ENCODE peak calls at places on chromosomes 5 and 9, in nine cellular contexts. One of them, this sample, is unnamed.

GRCh38 chr5:163563880-163564279 is 58.5 kb downstream of the MAT2B start:
- DNase-seq in mammary epithelial cell: no peak
- DNase-seq in transverse colon: no peak
- DNase-seq in T47D: no peak
- DNase-seq in PC-3: no peak
- DNase-seq in AG04450: no peak
- DNase-seq in memory B cell: no peak
- DNase-seq in RCC 7860: no peak
- DNase-seq in left lung: no peak
- DNase-seq in this sample: no peak

GRCh38 chr9:14271078-14271673 is 42.8 kb downstream of the NFIB start:
- DNase-seq in AG04450: peak
- DNase-seq in memory B cell: no peak
- DNase-seq in mammary epithelial cell: peak
- DNase-seq in T47D: no peak
- DNase-seq in RCC 7860: no peak
- DNase-seq in transverse colon: peak
- DNase-seq in left lung: no peak
- DNase-seq in PC-3: peak
- DNase-seq in this sample: no peak

GRCh38 chr5:1273745-1274144 is 21.1 kb downstream of the TERT start:
- DNase-seq in left lung: no peak
- DNase-seq in PC-3: no peak
- DNase-seq in mammary epithelial cell: no peak
- DNase-seq in AG04450: no peak
- DNase-seq in memory B cell: no peak
- DNase-seq in transverse colon: no peak
- DNase-seq in T47D: no peak
- DNase-seq in RCC 7860: no peak
- DNase-seq in this sample: no peak

GRCh38 chr9:14301582-14301981 is 12.4 kb downstream of the NFIB start:
- DNase-seq in mammary epithelial cell: no peak
- DNase-seq in AG04450: no peak
- DNase-seq in RCC 7860: no peak
- DNase-seq in transverse colon: no peak
- DNase-seq in left lung: no peak
- DNase-seq in memory B cell: no peak
- DNase-seq in T47D: no peak
- DNase-seq in PC-3: no peak
- DNase-seq in this sample: no peak

GRCh38 chr5:50889790-50890189 is 223.4 kb downstream of the PARP8 start:
- DNase-seq in PC-3: no peak
- DNase-seq in mammary epithelial cell: peak
- DNase-seq in AG04450: no peak
- DNase-seq in RCC 7860: no peak
- DNase-seq in T47D: no peak
- DNase-seq in left lung: no peak
- DNase-seq in transverse colon: no peak
- DNase-seq in memory B cell: no peak
- DNase-seq in this sample: no peak

GRCh38 chr9:18297532-18297872 is 176.5 kb upstream of the ADAMTSL1 start:
- DNase-seq in transverse colon: no peak
- DNase-seq in T47D: no peak
- DNase-seq in mammary epithelial cell: no peak
- DNase-seq in PC-3: peak
- DNase-seq in AG04450: no peak
- DNase-seq in memory B cell: no peak
- DNase-seq in left lung: no peak
- DNase-seq in RCC 7860: no peak
- DNase-seq in this sample: no peak

GRCh38 chr5:83281658-83282057 is 189.9 kb upstream of the VCAN start:
- DNase-seq in left lung: no peak
- DNase-seq in mammary epithelial cell: peak
- DNase-seq in T47D: no peak
- DNase-seq in AG04450: no peak
- DNase-seq in RCC 7860: peak
- DNase-seq in transverse colon: no peak
- DNase-seq in PC-3: peak
- DNase-seq in memory B cell: no peak
- DNase-seq in this sample: no peak

GRCh38 chr5:141734501-141735231 is 52.6 kb upstream of the ARAP3 start:
- DNase-seq in T47D: peak
- DNase-seq in PC-3: peak
- DNase-seq in transverse colon: peak
- DNase-seq in left lung: no peak
- DNase-seq in mammary epithelial cell: peak
- DNase-seq in memory B cell: no peak
- DNase-seq in AG04450: peak
- DNase-seq in RCC 7860: no peak
- DNase-seq in this sample: no peak

GRCh38 chr9:36049408-36049807 is 12.7 kb downstream of the RECK start:
- DNase-seq in mammary epithelial cell: no peak
- DNase-seq in PC-3: no peak
- DNase-seq in RCC 7860: no peak
- DNase-seq in AG04450: no peak
- DNase-seq in transverse colon: no peak
- DNase-seq in memory B cell: no peak
- DNase-seq in left lung: no peak
- DNase-seq in T47D: no peak
- DNase-seq in this sample: no peak

GRCh38 chr9:37146372-37146771 is 26.0 kb downstream of the ZCCHC7 start:
- DNase-seq in AG04450: no peak
- DNase-seq in memory B cell: no peak
- DNase-seq in transverse colon: no peak
- DNase-seq in PC-3: no peak
- DNase-seq in mammary epithelial cell: no peak
- DNase-seq in T47D: no peak
- DNase-seq in left lung: no peak
- DNase-seq in RCC 7860: no peak
- DNase-seq in this sample: no peak

GRCh38 chr9:78047106-78047505 is 15.5 kb upstream of the GNAQ start:
- DNase-seq in transverse colon: no peak
- DNase-seq in RCC 7860: no peak
- DNase-seq in PC-3: no peak
- DNase-seq in AG04450: no peak
- DNase-seq in left lung: no peak
- DNase-seq in mammary epithelial cell: no peak
- DNase-seq in T47D: no peak
- DNase-seq in memory B cell: no peak
- DNase-seq in this sample: no peak

GRCh38 chr5:16411741-16412455 is 53.7 kb downstream of the ZNF622 start:
- DNase-seq in T47D: no peak
- DNase-seq in mammary epithelial cell: peak
- DNase-seq in left lung: no peak
- DNase-seq in AG04450: no peak
- DNase-seq in transverse colon: peak
- DNase-seq in RCC 7860: no peak
- DNase-seq in PC-3: peak
- DNase-seq in memory B cell: no peak
- DNase-seq in this sample: no peak

GRCh38 chr5:10704949-10705621 is 55.9 kb downstream of the DAP start:
- DNase-seq in AG04450: peak
- DNase-seq in transverse colon: no peak
- DNase-seq in mammary epithelial cell: peak
- DNase-seq in PC-3: peak
- DNase-seq in memory B cell: no peak
- DNase-seq in T47D: no peak
- DNase-seq in RCC 7860: peak
- DNase-seq in left lung: no peak
- DNase-seq in this sample: no peak

GRCh38 chr9:33123632-33124031 is 43.5 kb downstream of the B4GALT1 start:
- DNase-seq in memory B cell: no peak
- DNase-seq in PC-3: no peak
- DNase-seq in left lung: no peak
- DNase-seq in AG04450: no peak
- DNase-seq in transverse colon: no peak
- DNase-seq in T47D: no peak
- DNase-seq in RCC 7860: no peak
- DNase-seq in mammary epithelial cell: no peak
- DNase-seq in this sample: no peak

GRCh38 chr5:148125641-148126040 is 42.7 kb upstream of the SPINK14 start:
- DNase-seq in AG04450: no peak
- DNase-seq in mammary epithelial cell: peak
- DNase-seq in memory B cell: no peak
- DNase-seq in T47D: peak
- DNase-seq in PC-3: peak
- DNase-seq in left lung: no peak
- DNase-seq in transverse colon: no peak
- DNase-seq in RCC 7860: no peak
- DNase-seq in this sample: no peak

GRCh38 chr5:72123764-72124163 is 16.5 kb downstream of the MAP1B start:
- DNase-seq in RCC 7860: no peak
- DNase-seq in T47D: no peak
- DNase-seq in PC-3: no peak
- DNase-seq in transverse colon: no peak
- DNase-seq in AG04450: no peak
- DNase-seq in memory B cell: no peak
- DNase-seq in mammary epithelial cell: no peak
- DNase-seq in left lung: no peak
- DNase-seq in this sample: no peak

GRCh38 chr9:136587145-136587943 is 41.5 kb upstream of the NOTCH1 start:
- DNase-seq in transverse colon: peak
- DNase-seq in AG04450: no peak
- DNase-seq in PC-3: no peak
- DNase-seq in left lung: peak
- DNase-seq in mammary epithelial cell: no peak
- DNase-seq in memory B cell: no peak
- DNase-seq in RCC 7860: no peak
- DNase-seq in T47D: no peak
- DNase-seq in this sample: no peak

GRCh38 chr9:99085949-99086948 is 18.7 kb upstream of the TGFBR1 start:
- DNase-seq in left lung: peak
- DNase-seq in PC-3: no peak
- DNase-seq in mammary epithelial cell: no peak
- DNase-seq in T47D: no peak
- DNase-seq in RCC 7860: no peak
- DNase-seq in transverse colon: no peak
- DNase-seq in AG04450: no peak
- DNase-seq in memory B cell: no peak
- DNase-seq in this sample: no peak

GRCh38 chr9:99127372-99128132 is 22.6 kb downstream of the TGFBR1 start:
- DNase-seq in RCC 7860: no peak
- DNase-seq in T47D: no peak
- DNase-seq in transverse colon: no peak
- DNase-seq in memory B cell: no peak
- DNase-seq in left lung: no peak
- DNase-seq in AG04450: no peak
- DNase-seq in mammary epithelial cell: peak
- DNase-seq in PC-3: peak
- DNase-seq in this sample: no peak

GRCh38 chr9:103734471-103734870 is 359.6 kb upstream of the SMC2 start:
- DNase-seq in AG04450: no peak
- DNase-seq in PC-3: no peak
- DNase-seq in memory B cell: no peak
- DNase-seq in left lung: no peak
- DNase-seq in transverse colon: no peak
- DNase-seq in T47D: no peak
- DNase-seq in mammary epithelial cell: no peak
- DNase-seq in RCC 7860: no peak
- DNase-seq in this sample: no peak

GRCh38 chr9:99296375-99296951 is 74.4 kb downstream of the SEC61B start:
- DNase-seq in PC-3: no peak
- DNase-seq in T47D: no peak
- DNase-seq in transverse colon: no peak
- DNase-seq in left lung: peak
- DNase-seq in mammary epithelial cell: no peak
- DNase-seq in AG04450: no peak
- DNase-seq in RCC 7860: no peak
- DNase-seq in memory B cell: peak
- DNase-seq in this sample: no peak

This sample was measured in T-helper 22 cell.